ENCODE peak calls at places on chromosomes 6 and 20, in five cellular contexts. One of them, this sample, is unnamed.

GRCh38 chr6:142856607-142856856 is 88.4 kb downstream of the HIVEP2 start:
- DNase-seq in T-helper 22 cell: no peak
- DNase-seq in cortex of kidney: no peak
- DNase-seq in activated T-cell treated with anti-CD3 and anti-CD28 coated beads for 1 hour: no peak
- DNase-seq in GM04504: no peak
- DNase-seq in this sample: no peak

GRCh38 chr6:108684809-108685329 is 124.2 kb downstream of the FOXO3 start:
- DNase-seq in T-helper 22 cell: no peak
- DNase-seq in cortex of kidney: no peak
- DNase-seq in activated T-cell treated with anti-CD3 and anti-CD28 coated beads for 1 hour: no peak
- DNase-seq in GM04504: peak
- DNase-seq in this sample: no peak

GRCh38 chr6:52392944-52393343 is 27.2 kb upstream of the EFHC1 start:
- DNase-seq in T-helper 22 cell: no peak
- DNase-seq in cortex of kidney: no peak
- DNase-seq in activated T-cell treated with anti-CD3 and anti-CD28 coated beads for 1 hour: no peak
- DNase-seq in GM04504: no peak
- DNase-seq in this sample: no peak

GRCh38 chr20:8860011-8860495 is 208.8 kb upstream of the PLCB4 start:
- DNase-seq in T-helper 22 cell: no peak
- DNase-seq in cortex of kidney: no peak
- DNase-seq in activated T-cell treated with anti-CD3 and anti-CD28 coated beads for 1 hour: no peak
- DNase-seq in GM04504: peak
- DNase-seq in this sample: no peak

GRCh38 chr6:165204807-165205545 is 104.4 kb downstream of the C6orf118 start:
- DNase-seq in T-helper 22 cell: no peak
- DNase-seq in cortex of kidney: no peak
- DNase-seq in activated T-cell treated with anti-CD3 and anti-CD28 coated beads for 1 hour: no peak
- DNase-seq in GM04504: no peak
- DNase-seq in this sample: no peak

GRCh38 chr6:149439626-149440025 is 39.6 kb downstream of the SUMO4 start:
- DNase-seq in T-helper 22 cell: no peak
- DNase-seq in cortex of kidney: no peak
- DNase-seq in activated T-cell treated with anti-CD3 and anti-CD28 coated beads for 1 hour: no peak
- DNase-seq in GM04504: no peak
- DNase-seq in this sample: no peak

GRCh38 chr6:27889628-27890315 is 22.4 kb downstream of the OR2B2 start:
- DNase-seq in T-helper 22 cell: no peak
- DNase-seq in cortex of kidney: no peak
- DNase-seq in activated T-cell treated with anti-CD3 and anti-CD28 coated beads for 1 hour: no peak
- DNase-seq in GM04504: no peak
- DNase-seq in this sample: no peak

GRCh38 chr6:5423251-5423650 is 161.9 kb downstream of the FARS2 start:
- DNase-seq in T-helper 22 cell: no peak
- DNase-seq in cortex of kidney: no peak
- DNase-seq in activated T-cell treated with anti-CD3 and anti-CD28 coated beads for 1 hour: no peak
- DNase-seq in GM04504: no peak
- DNase-seq in this sample: no peak

GRCh38 chr6:149454405-149454848 is 30.4 kb downstream of the ZC3H12D start:
- DNase-seq in T-helper 22 cell: no peak
- DNase-seq in cortex of kidney: peak
- DNase-seq in activated T-cell treated with anti-CD3 and anti-CD28 coated beads for 1 hour: no peak
- DNase-seq in GM04504: peak
- DNase-seq in this sample: no peak

GRCh38 chr20:35307666-35308653 is 15.7 kb upstream of the FAM83C start:
- DNase-seq in T-helper 22 cell: no peak
- DNase-seq in cortex of kidney: no peak
- DNase-seq in activated T-cell treated with anti-CD3 and anti-CD28 coated beads for 1 hour: no peak
- DNase-seq in GM04504: peak
- DNase-seq in this sample: no peak

GRCh38 chr6:45812937-45813336 is 202.7 kb downstream of the CLIC5 start:
- DNase-seq in T-helper 22 cell: no peak
- DNase-seq in cortex of kidney: no peak
- DNase-seq in activated T-cell treated with anti-CD3 and anti-CD28 coated beads for 1 hour: no peak
- DNase-seq in GM04504: no peak
- DNase-seq in this sample: no peak

GRCh38 chr6:163944897-163945296 is 530.4 kb downstream of the QKI start:
- DNase-seq in T-helper 22 cell: no peak
- DNase-seq in cortex of kidney: no peak
- DNase-seq in activated T-cell treated with anti-CD3 and anti-CD28 coated beads for 1 hour: no peak
- DNase-seq in GM04504: no peak
- DNase-seq in this sample: no peak

GRCh38 chr6:112416885-112417284 is 69.8 kb downstream of the RFPL4B start:
- DNase-seq in T-helper 22 cell: no peak
- DNase-seq in cortex of kidney: no peak
- DNase-seq in activated T-cell treated with anti-CD3 and anti-CD28 coated beads for 1 hour: no peak
- DNase-seq in GM04504: peak
- DNase-seq in this sample: no peak

GRCh38 chr6:157075549-157076426 is 247.5 kb downstream of the TMEM242 start:
- DNase-seq in T-helper 22 cell: no peak
- DNase-seq in cortex of kidney: no peak
- DNase-seq in activated T-cell treated with anti-CD3 and anti-CD28 coated beads for 1 hour: no peak
- DNase-seq in GM04504: no peak
- DNase-seq in this sample: no peak

GRCh38 chr6:12801141-12801540 is 84.6 kb downstream of the PHACTR1 start:
- DNase-seq in T-helper 22 cell: no peak
- DNase-seq in cortex of kidney: no peak
- DNase-seq in activated T-cell treated with anti-CD3 and anti-CD28 coated beads for 1 hour: no peak
- DNase-seq in GM04504: no peak
- DNase-seq in this sample: no peak

GRCh38 chr20:35729283-35729807 is 12.7 kb downstream of the RBM39 start:
- DNase-seq in T-helper 22 cell: no peak
- DNase-seq in cortex of kidney: no peak
- DNase-seq in activated T-cell treated with anti-CD3 and anti-CD28 coated beads for 1 hour: no peak
- DNase-seq in GM04504: no peak
- DNase-seq in this sample: no peak

GRCh38 chr6:2986722-2987196 is 12.9 kb upstream of the NQO2 start:
- DNase-seq in T-helper 22 cell: no peak
- DNase-seq in cortex of kidney: no peak
- DNase-seq in activated T-cell treated with anti-CD3 and anti-CD28 coated beads for 1 hour: no peak
- DNase-seq in GM04504: peak
- DNase-seq in this sample: no peak

GRCh38 chr6:34736838-34737237 is 20.5 kb upstream of the SNRPC start:
- DNase-seq in T-helper 22 cell: no peak
- DNase-seq in cortex of kidney: no peak
- DNase-seq in activated T-cell treated with anti-CD3 and anti-CD28 coated beads for 1 hour: no peak
- DNase-seq in GM04504: no peak
- DNase-seq in this sample: no peak

GRCh38 chr6:79605061-79605460 is 26.1 kb upstream of the SH3BGRL2 start:
- DNase-seq in T-helper 22 cell: no peak
- DNase-seq in cortex of kidney: no peak
- DNase-seq in activated T-cell treated with anti-CD3 and anti-CD28 coated beads for 1 hour: no peak
- DNase-seq in GM04504: no peak
- DNase-seq in this sample: no peak

GRCh38 chr20:24798930-24799705 is 150.0 kb upstream of the CST7 start:
- DNase-seq in T-helper 22 cell: no peak
- DNase-seq in cortex of kidney: no peak
- DNase-seq in activated T-cell treated with anti-CD3 and anti-CD28 coated beads for 1 hour: no peak
- DNase-seq in GM04504: no peak
- DNase-seq in this sample: no peak

GRCh38 chr6:43669050-43669921 is 18.3 kb downstream of the MRPS18A start:
- DNase-seq in T-helper 22 cell: no peak
- DNase-seq in cortex of kidney: no peak
- DNase-seq in activated T-cell treated with anti-CD3 and anti-CD28 coated beads for 1 hour: no peak
- DNase-seq in GM04504: no peak
- DNase-seq in this sample: no peak

GRCh38 chr6:120569689-120570088 is 764.6 kb downstream of the TBC1D32 start:
- DNase-seq in T-helper 22 cell: no peak
- DNase-seq in cortex of kidney: no peak
- DNase-seq in activated T-cell treated with anti-CD3 and anti-CD28 coated beads for 1 hour: no peak
- DNase-seq in GM04504: no peak
- DNase-seq in this sample: no peak

GRCh38 chr6:92753956-92754355 is 665.4 kb downstream of the EPHA7 start:
- DNase-seq in T-helper 22 cell: no peak
- DNase-seq in cortex of kidney: no peak
- DNase-seq in activated T-cell treated with anti-CD3 and anti-CD28 coated beads for 1 hour: no peak
- DNase-seq in GM04504: no peak
- DNase-seq in this sample: no peak

GRCh38 chr6:21271431-21272155 is 322.0 kb upstream of the SOX4 start:
- DNase-seq in T-helper 22 cell: no peak
- DNase-seq in cortex of kidney: no peak
- DNase-seq in activated T-cell treated with anti-CD3 and anti-CD28 coated beads for 1 hour: no peak
- DNase-seq in GM04504: no peak
- DNase-seq in this sample: no peak

GRCh38 chr6:25961619-25962367 is 809 bp upstream of the TRIM38 start:
- DNase-seq in T-helper 22 cell: no peak
- DNase-seq in cortex of kidney: no peak
- DNase-seq in activated T-cell treated with anti-CD3 and anti-CD28 coated beads for 1 hour: no peak
- DNase-seq in GM04504: no peak
- DNase-seq in this sample: no peak

GRCh38 chr6:1749041-1749440 is 139.3 kb downstream of the FOXC1 start:
- DNase-seq in T-helper 22 cell: no peak
- DNase-seq in cortex of kidney: no peak
- DNase-seq in activated T-cell treated with anti-CD3 and anti-CD28 coated beads for 1 hour: no peak
- DNase-seq in GM04504: no peak
- DNase-seq in this sample: no peak

GRCh38 chr6:303263-303662 is 11.0 kb downstream of the DUSP22 start:
- DNase-seq in T-helper 22 cell: no peak
- DNase-seq in cortex of kidney: no peak
- DNase-seq in activated T-cell treated with anti-CD3 and anti-CD28 coated beads for 1 hour: no peak
- DNase-seq in GM04504: no peak
- DNase-seq in this sample: no peak

GRCh38 chr20:48465271-48465670 is 362.5 kb downstream of the PREX1 start:
- DNase-seq in T-helper 22 cell: no peak
- DNase-seq in cortex of kidney: no peak
- DNase-seq in activated T-cell treated with anti-CD3 and anti-CD28 coated beads for 1 hour: no peak
- DNase-seq in GM04504: no peak
- DNase-seq in this sample: no peak

GRCh38 chr6:5866547-5867051 is 140.1 kb downstream of the NRN1 start:
- DNase-seq in T-helper 22 cell: no peak
- DNase-seq in cortex of kidney: no peak
- DNase-seq in activated T-cell treated with anti-CD3 and anti-CD28 coated beads for 1 hour: no peak
- DNase-seq in GM04504: peak
- DNase-seq in this sample: no peak